ENCODE peak calls at places on chromosome 4, in six cellular contexts. E is adipocyte, F is neural progenitor cell, J is PC-9, T is small intestine, R is stomach. I is an unnamed sample.
A peak's percentile ranks its signal among the peaks of the same experiment; 100 is the strongest.

GRCh38 chr4:182795446-182796238 is 121.5 kb downstream of the DCTD start:
- DNase-seq in E (no peak), F (no peak), J (no peak), T (no peak), R (peak; percentile 44), I (no peak)

GRCh38 chr4:47101453-47101852 is 70.1 kb downstream of the GABRB1 start:
- DNase-seq in E (no peak), F (no peak), J (no peak), T (no peak), R (no peak), I (no peak)

GRCh38 chr4:32930700-32931099 is 2210.5 kb downstream of the PCDH7 start:
- DNase-seq in E (no peak), F (no peak), J (no peak), T (no peak), R (no peak), I (no peak)

GRCh38 chr4:155543126-155543765 is 123.4 kb upstream of the GUCY1A1 start:
- DNase-seq in E (peak; percentile 24), F (no peak), J (no peak), T (no peak), R (no peak), I (no peak)

GRCh38 chr4:143203577-143203976 is 18.9 kb downstream of the USP38 start:
- DNase-seq in E (no peak), F (no peak), J (no peak), T (no peak), R (no peak), I (no peak)

GRCh38 chr4:40190880-40191815 is 5.7 kb upstream of the RHOH start:
- DNase-seq in E (no peak), F (no peak), J (peak; percentile 72), T (peak; percentile 60), R (no peak), I (no peak)

GRCh38 chr4:87014284-87014782 is 79.5 kb downstream of the AFF1 start:
- DNase-seq in E (peak; percentile 74), F (no peak), J (peak; percentile 57), T (no peak), R (no peak), I (no peak)

GRCh38 chr4:149311076-149311475 is 504.6 kb downstream of the IQCM start:
- DNase-seq in E (no peak), F (no peak), J (no peak), T (no peak), R (no peak), I (no peak)

GRCh38 chr4:97978791-97979488 is 164.3 kb downstream of the STPG2 start:
- DNase-seq in E (no peak), F (peak; percentile 48), J (no peak), T (no peak), R (no peak), I (peak; percentile 95)

GRCh38 chr4:176090115-176090514 is 24.5 kb downstream of the WDR17 start:
- DNase-seq in E (no peak), F (no peak), J (no peak), T (no peak), R (no peak), I (no peak)

GRCh38 chr4:145686991-145687390 is 7.0 kb downstream of the C4orf51 start:
- DNase-seq in E (no peak), F (no peak), J (no peak), T (no peak), R (no peak), I (no peak)

GRCh38 chr4:7647211-7647931 is 212.6 kb upstream of the PSAPL1 start:
- DNase-seq in E (no peak), F (no peak), J (no peak), T (no peak), R (no peak), I (no peak)

GRCh38 chr4:95548738-95549245 is at the start of gene UNC5C:
- DNase-seq in E (peak; percentile 82), F (peak; percentile 83), J (no peak), T (no peak), R (peak; percentile 36), I (peak; percentile 64)

GRCh38 chr4:77711469-77711868 is 105.8 kb downstream of the CXCL13 start:
- DNase-seq in E (no peak), F (no peak), J (no peak), T (no peak), R (no peak), I (no peak)

GRCh38 chr4:120918788-120919187 is 3.7 kb downstream of the PRDM5 start:
- DNase-seq in E (peak; percentile 42), F (no peak), J (no peak), T (no peak), R (no peak), I (no peak)

GRCh38 chr4:153919667-153920066 is 130.8 kb upstream of the SFRP2 start:
- DNase-seq in E (peak; percentile 67), F (no peak), J (no peak), T (no peak), R (no peak), I (no peak)

GRCh38 chr4:88007304-88008132 is at the start of gene PKD2:
- DNase-seq in E (peak; percentile 94), F (peak; percentile 90), J (no peak), T (peak; percentile 79), R (peak; percentile 82), I (peak; percentile 46)

GRCh38 chr4:128277856-128278255 is 9.8 kb downstream of the PGRMC2 start:
- DNase-seq in E (no peak), F (no peak), J (no peak), T (no peak), R (no peak), I (no peak)

GRCh38 chr4:88960576-88960975 is 96.4 kb downstream of the FAM13A start:
- DNase-seq in E (no peak), F (peak; percentile 13), J (no peak), T (no peak), R (no peak), I (no peak)

GRCh38 chr4:152894673-152895072 is 41.5 kb upstream of the FHDC1 start:
- DNase-seq in E (peak; percentile 75), F (no peak), J (peak; percentile 54), T (no peak), R (no peak), I (no peak)

GRCh38 chr4:48698029-48698901 is 81.8 kb downstream of the FRYL start:
- DNase-seq in E (peak; percentile 94), F (peak; percentile 15), J (peak; percentile 90), T (peak; percentile 83), R (peak; percentile 69), I (no peak)

GRCh38 chr4:109462802-109463201 is 29.2 kb downstream of the SEC24B start:
- DNase-seq in E (no peak), F (no peak), J (no peak), T (peak; percentile 5), R (no peak), I (no peak)

GRCh38 chr4:53962516-53963225 is 101.7 kb downstream of the CHIC2 start:
- DNase-seq in E (peak; percentile 65), F (peak; percentile 57), J (no peak), T (no peak), R (no peak), I (peak; percentile 19)

GRCh38 chr4:185143596-185143969 is 517 bp downstream of the SLC25A4 start:
- DNase-seq in E (peak; percentile 71), F (no peak), J (peak; percentile 52), T (peak; percentile 26), R (peak; percentile 47), I (peak; percentile 57)

GRCh38 chr4:81032174-81032551 is 1.7 kb downstream of the BMP3 start:
- DNase-seq in E (no peak), F (peak; percentile 24), J (no peak), T (no peak), R (no peak), I (no peak)

GRCh38 chr4:81032805-81033684 is 2.5 kb downstream of the BMP3 start:
- DNase-seq in E (no peak), F (peak; percentile 7), J (peak; percentile 44), T (peak; percentile 45), R (no peak), I (no peak)

GRCh38 chr4:81031389-81032173 is 1.1 kb downstream of the BMP3 start:
- DNase-seq in E (no peak), F (peak; percentile 56), J (no peak), T (peak; percentile 37), R (no peak), I (no peak)

GRCh38 chr4:81030061-81030616 is 369 bp upstream of the BMP3 start:
- DNase-seq in E (no peak), F (peak; percentile 29), J (peak; percentile 48), T (no peak), R (no peak), I (peak; percentile 10)

GRCh38 chr4:81030617-81031388 is at the start of gene BMP3:
- DNase-seq in E (peak; percentile 69), F (peak; percentile 74), J (no peak), T (peak; percentile 82), R (no peak), I (no peak)
- H3K4me3 ChIP-seq in E (peak within 1 kb of the TSS; percentile 77), F (peak within 1 kb of the TSS; percentile 70), J (peak within 1 kb of the TSS; percentile 63), T (peak within 1 kb of the TSS; percentile 34), R (peak within 1 kb of the TSS; percentile 42), I (no peak within 1 kb of the TSS)

GRCh38 chr4:41346306-41347061 is 89.8 kb downstream of the UCHL1 start:
- DNase-seq in E (peak; percentile 74), F (peak; percentile 45), J (peak; percentile 92), T (no peak), R (no peak), I (peak; percentile 99)

GRCh38 chr4:41349021-41349420 is 92.3 kb downstream of the UCHL1 start:
- DNase-seq in E (no peak), F (no peak), J (no peak), T (no peak), R (no peak), I (no peak)
- H3K27me3 ChIP-seq in E (no peaks in the 10 kb centered on the region), F (no peaks in the 10 kb centered on the region), J (no peaks in the 10 kb centered on the region), T (no peaks in the 10 kb centered on the region), R (no peaks in the 10 kb centered on the region), I (no peaks in the 10 kb centered on the region)

DNA sequence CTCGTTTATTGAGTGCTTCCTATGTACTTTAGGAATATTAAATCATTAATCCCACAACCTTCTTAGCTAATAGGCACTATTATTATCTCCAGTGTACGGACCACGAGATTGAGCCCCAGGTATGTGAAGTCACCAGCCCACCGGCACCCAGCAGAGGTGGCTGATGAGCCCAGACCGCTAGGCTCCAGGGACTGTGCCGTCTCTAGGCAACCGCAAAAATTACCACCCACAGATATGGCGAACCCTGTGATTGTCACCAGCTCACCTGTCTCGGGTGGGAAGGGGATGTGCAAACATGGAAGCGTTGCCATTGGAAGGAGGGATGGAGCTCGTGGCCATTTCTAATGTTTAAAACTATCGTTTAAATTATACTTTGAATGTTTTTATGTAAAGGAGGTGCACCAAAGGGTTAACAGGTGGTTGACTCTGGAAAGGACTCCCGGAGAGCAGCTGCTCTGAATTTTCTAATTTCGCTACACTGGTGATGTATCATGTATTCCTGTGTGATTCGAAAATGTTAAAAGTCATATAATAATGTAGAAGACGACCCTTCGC is 21.0 kb upstream of the JAKMIP1 start:
- DNase-seq in E (no peak), F (peak; percentile 36), J (no peak), T (no peak), R (peak; percentile 13), I (no peak)
- H3K4me3 ChIP-seq in E (no peak overlapping the region), F (peak overlapping the region; percentile 57), J (no peak overlapping the region), T (no peak overlapping the region), R (peak overlapping the region; percentile 43), I (no peak overlapping the region)

DNA sequence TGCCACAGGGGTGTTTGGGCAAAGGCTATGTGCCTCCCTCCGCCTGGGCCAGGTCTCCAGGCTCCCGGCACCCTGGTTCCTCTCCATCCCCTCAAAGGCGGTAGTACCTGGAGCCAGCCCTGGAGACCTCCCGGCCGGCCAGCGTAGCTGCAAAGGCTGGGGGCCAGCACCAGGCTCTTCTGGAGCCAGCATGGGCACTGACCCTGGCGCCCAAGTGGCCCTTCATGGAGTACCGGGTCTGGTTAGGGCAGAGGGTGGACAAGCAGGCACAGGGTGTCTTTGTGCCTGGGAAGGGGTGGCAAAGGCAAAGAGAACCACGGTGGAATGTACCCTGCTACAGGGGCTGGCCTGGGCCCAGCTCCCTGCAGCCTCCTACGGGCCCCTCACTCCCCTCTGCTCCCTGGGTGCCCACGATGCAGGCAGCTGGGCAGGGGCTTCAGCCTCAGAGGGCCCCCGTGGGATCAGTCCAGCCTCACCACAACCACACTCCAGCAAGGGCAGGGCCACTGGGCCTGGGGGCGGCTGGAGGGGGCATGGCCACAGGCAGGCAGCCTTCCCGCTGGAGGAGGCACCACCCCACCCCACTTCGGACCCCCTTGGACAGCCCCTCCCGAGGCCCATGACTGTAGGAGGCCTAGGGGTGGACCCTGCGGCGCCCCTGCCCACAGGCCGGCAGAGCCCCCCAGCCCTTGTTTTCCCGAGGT is 112.9 kb upstream of the NKX1-1 start:
- DNase-seq in E (no peak), F (no peak), J (no peak), T (no peak), R (no peak), I (no peak)
- H3K27me3 ChIP-seq in E (peaks cover 66% of the 10 kb centered on the region), F (peaks cover 48% of the 10 kb centered on the region), J (peaks cover 79% of the 10 kb centered on the region), T (peaks cover 12% of the 10 kb centered on the region), R (peaks cover 28% of the 10 kb centered on the region), I (no peaks in the 10 kb centered on the region)